ENCODE peak calls at places on chromosomes 12 and 14, in nine cellular contexts. O is iris pigment epithelial cell, D is EL, H is NCI-H226, I is Calu3, A is NCI-H1417, R is BE2C, T is body of pancreas, Q is cardiac fibroblast. S is an unnamed sample.

GRCh38 chr12:91958816-91959215 is 186.8 kb downstream of the BTG1 start:
- DNase-seq in O (peak; percentile 93), D (peak; percentile 70), H (peak; percentile 84), I (no peak), A (no peak), R (no peak), T (no peak), Q (peak; percentile 74), S (no peak)

GRCh38 chr14:99118046-99118721 is 153.8 kb downstream of the BCL11B start:
- DNase-seq in O (no peak), D (no peak), H (no peak), I (no peak), A (no peak), R (no peak), T (no peak), Q (no peak), S (no peak)

GRCh38 chr14:65134651-65135579 is 32.6 kb upstream of the MAX start:
- DNase-seq in O (no peak), D (peak; percentile 20), H (no peak), I (peak; percentile 32), A (no peak), R (no peak), T (no peak), Q (no peak), S (no peak)

GRCh38 chr12:51320311-51320694 is 3.7 kb downstream of the BIN2 start:
- DNase-seq in O (no peak), D (no peak), H (no peak), I (no peak), A (no peak), R (no peak), T (no peak), Q (peak; percentile 6), S (no peak)

GRCh38 chr14:29757711-29758233 is 169.9 kb downstream of the PRKD1 start:
- DNase-seq in O (no peak), D (no peak), H (no peak), I (no peak), A (no peak), R (no peak), T (no peak), Q (no peak), S (no peak)

GRCh38 chr12:27505124-27505523 is 18.9 kb upstream of the PPFIBP1 start:
- DNase-seq in O (peak; percentile 30), D (peak; percentile 57), H (peak; percentile 15), I (no peak), A (no peak), R (no peak), T (no peak), Q (peak; percentile 80), S (no peak)

GRCh38 chr12:13499008-13499407 is 302.5 kb downstream of the EMP1 start:
- DNase-seq in O (no peak), D (no peak), H (no peak), I (no peak), A (no peak), R (no peak), T (no peak), Q (no peak), S (no peak)

GRCh38 chr12:19833775-19834501 is 394.6 kb downstream of the AEBP2 start:
- DNase-seq in O (peak; percentile 50), D (peak; percentile 48), H (peak; percentile 65), I (no peak), A (no peak), R (no peak), T (no peak), Q (peak; percentile 78), S (no peak)

GRCh38 chr12:28460420-28461130 is 270.3 kb downstream of the CCDC91 start:
- DNase-seq in O (no peak), D (no peak), H (no peak), I (no peak), A (no peak), R (no peak), T (no peak), Q (no peak), S (no peak)

GRCh38 chr14:103444837-103445524 is 59.8 kb downstream of the MARK3 start:
- DNase-seq in O (peak; percentile 94), D (no peak), H (peak; percentile 76), I (no peak), A (no peak), R (no peak), T (no peak), Q (peak; percentile 36), S (no peak)

GRCh38 chr12:4256043-4256826 is 17.3 kb upstream of the CCND2 start:
- DNase-seq in O (no peak), D (no peak), H (no peak), I (no peak), A (no peak), R (no peak), T (no peak), Q (no peak), S (no peak)

GRCh38 chr14:30143617-30144016 is 216.0 kb upstream of the PRKD1 start:
- DNase-seq in O (peak; percentile 38), D (peak; percentile 6), H (no peak), I (no peak), A (no peak), R (no peak), T (no peak), Q (peak; percentile 33), S (no peak)

GRCh38 chr12:67035121-67035520 is 234.0 kb upstream of the CAND1 start:
- DNase-seq in O (no peak), D (no peak), H (no peak), I (no peak), A (peak; percentile 34), R (no peak), T (no peak), Q (no peak), S (no peak)

GRCh38 chr12:107493646-107494045 is 192.0 kb upstream of the PWP1 start:
- DNase-seq in O (no peak), D (no peak), H (no peak), I (no peak), A (no peak), R (no peak), T (no peak), Q (no peak), S (no peak)

GRCh38 chr12:120115692-120116442 is 686 bp downstream of the RAB35 start:
- DNase-seq in O (no peak), D (peak; percentile 52), H (peak; percentile 36), I (peak; percentile 52), A (peak; percentile 34), R (peak; percentile 53), T (peak; percentile 43), Q (peak; percentile 55), S (peak; percentile 41)

GRCh38 chr14:103427485-103428443 is 42.5 kb downstream of the MARK3 start:
- DNase-seq in O (peak; percentile 87), D (peak; percentile 89), H (peak; percentile 65), I (no peak), A (no peak), R (no peak), T (no peak), Q (peak; percentile 79), S (no peak)

GRCh38 chr12:23259558-23259957 is 634.6 kb downstream of the ETNK1 start:
- DNase-seq in O (no peak), D (no peak), H (no peak), I (no peak), A (no peak), R (no peak), T (no peak), Q (no peak), S (no peak)

GRCh38 chr14:37650356-37651037 is 55.1 kb downstream of the TTC6 start:
- DNase-seq in O (peak; percentile 36), D (no peak), H (no peak), I (no peak), A (peak; percentile 46), R (no peak), T (no peak), Q (no peak), S (peak; percentile 82)

GRCh38 chr14:22523283-22523682 is 65.7 kb downstream of the DAD1 start:
- DNase-seq in O (no peak), D (no peak), H (no peak), I (no peak), A (no peak), R (no peak), T (no peak), Q (no peak), S (no peak)